ENCODE peak calls at places on chromosomes 4 and X, in four cellular contexts. L is HepG2, R is endothelial cell of umbilical vein, T is esophagus muscularis mucosa. N is an unnamed sample.

GRCh38 chr4:144649646-144650045 is 3.7 kb downstream of the HHIP start:
- DNase-seq in R (peak; percentile 64), T (no peak), L (no peak), N (no peak)

GRCh38 chr4:8582016-8582415 is 1.8 kb downstream of the GPR78 start:
- DNase-seq in L (no peak), T (no peak), R (no peak), N (peak; percentile 41)

GRCh38 chrX:153708415-153708814 is 15.8 kb downstream of the BCAP31 start:
- DNase-seq in T (no peak), R (peak; percentile 77), L (peak; percentile 65), N (peak; percentile 85)

GRCh38 chrX:103817502-103817901 is 14.6 kb downstream of the RAB9B start:
- DNase-seq in L (peak; percentile 10), R (peak; percentile 53), T (no peak), N (no peak)

GRCh38 chrX:134171661-134172587 is 65.1 kb upstream of the CCDC160 start:
- DNase-seq in L (no peak), T (no peak), R (peak; percentile 4), N (no peak)

GRCh38 chr4:75005727-75006126 is 72.8 kb downstream of the PARM1 start:
- DNase-seq in L (no peak), R (no peak), T (no peak), N (no peak)

GRCh38 chr4:8348071-8348470 is 78.5 kb downstream of the HTRA3 start:
- DNase-seq in L (no peak), T (no peak), R (no peak), N (no peak)

GRCh38 chr4:175386776-175387507 is 425.1 kb downstream of the GPM6A start:
- DNase-seq in L (no peak), R (no peak), T (no peak), N (no peak)

GRCh38 chrX:69238153-69238959 is 73.1 kb upstream of the PJA1 start:
- DNase-seq in L (no peak), T (no peak), R (no peak), N (no peak)

GRCh38 chr4:7186081-7186480 is 6.3 kb upstream of the SORCS2 start:
- DNase-seq in L (peak; percentile 24), R (no peak), T (no peak), N (peak; percentile 44)

GRCh38 chr4:1041147-1041935 is 29.9 kb downstream of the FGFRL1 start:
- DNase-seq in T (no peak), L (no peak), R (peak; percentile 37), N (no peak)

GRCh38 chr4:184362338-184362737 is 112.0 kb downstream of the IRF2 start:
- DNase-seq in L (no peak), R (no peak), T (no peak), N (no peak)

GRCh38 chrX:106899841-106900240 is 3.3 kb downstream of the RIPPLY1 start:
- DNase-seq in T (no peak), L (no peak), R (no peak), N (no peak)

GRCh38 chrX:9604111-9604907 is 139.5 kb downstream of the TBL1X start:
- DNase-seq in T (no peak), R (no peak), L (no peak), N (no peak)

GRCh38 chr4:26624042-26624441 is 40.2 kb downstream of the TBC1D19 start:
- DNase-seq in L (no peak), R (no peak), T (no peak), N (no peak)

GRCh38 chrX:73876897-73877296 is 313.9 kb downstream of the CHIC1 start:
- DNase-seq in T (no peak), L (no peak), R (no peak), N (no peak)

GRCh38 chr4:142080960-142081359 is 444.6 kb downstream of the IL15 start:
- DNase-seq in T (no peak), R (no peak), L (no peak), N (no peak)

GRCh38 chr4:6703786-6704185 is 5.9 kb downstream of the MRFAP1L1 start:
- DNase-seq in R (peak; percentile 27), T (no peak), L (peak; percentile 43), N (no peak)

GRCh38 chr4:143404555-143404954 is 67.9 kb downstream of the GAB1 start:
- DNase-seq in T (no peak), R (no peak), L (no peak), N (no peak)

GRCh38 chrX:67780694-67781109 is 236.9 kb downstream of the AR start:
- DNase-seq in T (no peak), L (no peak), R (peak; percentile 90), N (peak; percentile 74)

GRCh38 chrX:63764946-63765345 is 20.1 kb downstream of the ARHGEF9 start:
- DNase-seq in R (peak; percentile 39), L (no peak), T (no peak), N (no peak)

GRCh38 chrX:105876658-105877057 is 54.3 kb downstream of the NRK start:
- DNase-seq in L (peak; percentile 3), R (peak; percentile 14), T (no peak), N (no peak)

GRCh38 chrX:20529301-20529700 is 262.6 kb upstream of the RPS6KA3 start:
- DNase-seq in R (no peak), L (no peak), T (no peak), N (no peak)

GRCh38 chr4:8264106-8264505 is 5.4 kb upstream of the HTRA3 start:
- DNase-seq in R (no peak), T (no peak), L (no peak), N (no peak)

GRCh38 chrX:8868906-8869305 is 67.7 kb upstream of the FAM9A start:
- DNase-seq in T (no peak), L (no peak), R (peak; percentile 3), N (no peak)

GRCh38 chr4:10582059-10582686 is 102.4 kb downstream of the CLNK start:
- DNase-seq in L (peak; percentile 12), T (no peak), R (peak; percentile 56), N (no peak)

GRCh38 chrX:118521435-118521834 is 25.8 kb downstream of the DOCK11 start:
- DNase-seq in R (no peak), L (no peak), T (no peak), N (no peak)

GRCh38 chr4:182874946-182875345 is 42.2 kb downstream of the DCTD start:
- DNase-seq in L (no peak), T (no peak), R (no peak), N (no peak)

GRCh38 chrX:50903387-50904027 is 7.0 kb upstream of the BMP15 start:
- DNase-seq in L (peak; percentile 10), R (peak; percentile 53), T (no peak), N (no peak)

GRCh38 chrX:47230136-47230868 is 2.5 kb upstream of the USP11 start:
- DNase-seq in L (no peak), R (no peak), T (no peak), N (no peak)
- TF ChIP-seq POLR2A in L (no peak), R (no peak), T (no peak), N (no peak)

GRCh38 chr4:146520894-146521542 is 722 bp downstream of the SLC10A7 start:
- DNase-seq in L (peak; percentile 71), T (no peak), R (peak; percentile 79), N (no peak)

GRCh38 chr4:146522098-146522861 is 540 bp upstream of the SLC10A7 start:
- DNase-seq in L (peak; percentile 63), R (peak; percentile 85), T (peak; percentile 96), N (peak; percentile 92)

GRCh38 chr4:146521543-146522097 is at the start of gene SLC10A7:
- DNase-seq in T (no peak), L (peak; percentile 58), R (peak; percentile 84), N (peak; percentile 79)

GRCh38 chr4:146524663-146525062 is 2.9 kb upstream of the SLC10A7 start:
- DNase-seq in T (no peak), L (no peak), R (no peak), N (no peak)

DNA sequence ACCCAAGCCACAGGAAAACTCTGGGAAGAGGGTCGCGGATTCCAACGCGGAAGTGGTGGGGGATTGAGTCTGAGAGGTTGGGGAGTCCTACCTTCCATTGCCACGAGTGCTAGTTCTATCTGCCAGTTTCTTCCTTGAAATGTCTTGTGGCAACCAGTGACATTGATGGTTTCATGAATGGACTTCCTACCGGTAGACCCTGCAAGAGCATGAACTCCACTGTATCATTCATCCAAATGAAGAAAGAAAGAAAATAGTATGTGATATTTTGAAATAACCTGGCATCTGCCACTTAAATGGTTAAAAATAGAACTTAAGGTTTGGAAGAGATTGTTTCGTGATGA is 1.1 kb upstream of the SLC10A7 start:
- DNase-seq in T (no peak), L (peak; percentile 8), R (peak; percentile 41), N (no peak)
- TF ChIP-seq POLR2AphosphoS5 in T (no peak), L (no peak), R (no peak), N (no peak)

GRCh38 chr4:53240573-53240972 is 125.3 kb downstream of the SCFD2 start:
- DNase-seq in T (no peak), R (no peak), L (no peak), N (no peak)

GRCh38 chr4:53233396-53233795 is 132.5 kb downstream of the SCFD2 start:
- DNase-seq in R (no peak), T (no peak), L (no peak), N (no peak)

GRCh38 chr4:53235547-53235946 is 130.3 kb downstream of the SCFD2 start:
- DNase-seq in R (no peak), T (no peak), L (no peak), N (no peak)

GRCh38 chr4:53234669-53235068 is 131.2 kb downstream of the SCFD2 start:
- DNase-seq in R (no peak), L (no peak), T (no peak), N (no peak)
- H3K27me3 ChIP-seq in R (no peaks in the 10 kb centered on the region), L (no peaks in the 10 kb centered on the region), T (no peaks in the 10 kb centered on the region), N (no peaks in the 10 kb centered on the region)

GRCh38 chr4:123399638-123400358 is 3.2 kb downstream of the SPRY1 start:
- DNase-seq in T (no peak), L (no peak), R (peak; percentile 42), N (no peak)

GRCh38 chr4:123397276-123398150 is 918 bp downstream of the SPRY1 start:
- DNase-seq in T (no peak), L (peak; percentile 75), R (peak; percentile 73), N (peak; percentile 78)

GRCh38 chr4:123396294-123397275 is at the start of gene SPRY1:
- DNase-seq in T (peak; percentile 96), R (peak; percentile 89), L (peak; percentile 95), N (peak; percentile 94)

GRCh38 chr4:123398803-123399637 is 2.4 kb downstream of the SPRY1 start:
- DNase-seq in T (no peak), R (peak; percentile 80), L (peak; percentile 75), N (peak; percentile 79)

DNA sequence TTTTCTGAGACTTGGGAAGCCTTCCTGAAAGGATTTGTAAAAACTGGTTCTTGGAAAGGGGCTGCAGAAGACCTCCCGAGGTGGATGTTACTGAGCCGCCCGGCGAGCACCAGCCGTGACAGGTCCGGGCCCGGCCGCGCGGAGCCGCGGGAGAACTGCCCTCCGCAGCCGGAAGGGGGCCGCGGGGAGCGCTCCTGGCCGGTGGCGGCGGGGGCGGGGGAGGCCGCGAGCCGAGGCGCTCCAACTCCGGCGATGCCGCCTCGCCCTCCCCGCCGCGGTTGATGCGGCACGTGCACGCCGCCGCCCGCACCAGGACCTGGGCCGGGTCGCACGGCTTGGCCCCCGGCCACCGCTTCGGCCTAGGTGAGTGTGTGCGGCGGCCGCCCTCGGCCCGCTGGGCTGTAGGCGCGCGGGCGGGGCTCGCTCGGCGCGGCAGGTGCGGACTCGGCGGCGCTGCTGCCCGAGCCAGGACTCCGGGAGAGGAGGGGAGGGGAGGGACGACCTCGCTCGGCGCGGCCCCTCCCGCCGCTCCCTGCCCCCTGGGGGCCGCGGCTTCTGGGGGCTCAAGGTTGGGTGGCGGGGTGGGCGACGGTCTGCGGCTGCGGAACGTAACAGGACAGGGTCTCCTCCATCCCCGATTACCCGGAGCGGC is 1.7 kb downstream of the SPRY1 start:
- DNase-seq in T (no peak), R (peak; percentile 65), L (no peak), N (peak; percentile 80)
- TF ChIP-seq POLR2A in T (no peak), R (no peak), L (peak; percentile 20), N (no peak)

GRCh38 chr4:108622828-108623227 is 2.5 kb downstream of the RPL34 start:
- DNase-seq in R (no peak), L (no peak), T (no peak), N (no peak)
- TF ChIP-seq POLR2AphosphoS5 in R (no peak), L (no peak), T (no peak), N (no peak)

N was measured in suprapubic skin.